ENCODE peak calls at places on chromosomes 1 and 21, in nine cellular contexts. E is RWPE1, T is esophagus muscularis mucosa, Y is cardiac muscle cell, I is AG09319, F is colonic mucosa, Q is Calu3, U is HL-60, S is astrocyte of the cerebellum. H is an unnamed sample.

GRCh38 chr1:23283660-23284602 is 60.2 kb downstream of the HNRNPR start:
- DNase-seq in I (no peak), T (no peak), S (no peak), Y (peak), Q (no peak), U (no peak), E (no peak), F (no peak), H (peak)

GRCh38 chr1:9257851-9258250 is 23.3 kb downstream of the H6PD start:
- DNase-seq in I (no peak), Y (no peak), U (no peak), E (no peak), T (no peak), Q (no peak), F (no peak), S (no peak), H (no peak)

GRCh38 chr1:235622933-235623790 is 26.4 kb downstream of the GNG4 start:
- DNase-seq in Y (no peak), I (no peak), F (peak), U (no peak), Q (no peak), E (no peak), S (no peak), T (no peak), H (no peak)

GRCh38 chr1:211653329-211653728 is 22.1 kb downstream of the NEK2 start:
- DNase-seq in S (no peak), Y (peak), Q (no peak), I (no peak), F (no peak), E (no peak), T (no peak), U (no peak), H (no peak)

GRCh38 chr1:30283199-30283962 is 440.0 kb downstream of the MATN1 start:
- DNase-seq in F (no peak), U (no peak), E (no peak), Y (peak), S (no peak), I (no peak), Q (no peak), T (peak), H (no peak)

GRCh38 chr1:74733616-74734484 is 898 bp downstream of the TYW3 start:
- DNase-seq in T (no peak), F (peak), I (no peak), E (peak), S (peak), Q (peak), U (peak), Y (peak), H (peak)

GRCh38 chr1:44778705-44779576 is 3.6 kb downstream of the RPS8 start:
- DNase-seq in I (no peak), T (no peak), Q (no peak), Y (no peak), F (no peak), S (no peak), U (no peak), E (no peak), H (no peak)

GRCh38 chr1:83756984-83757717 is 241.8 kb downstream of the TTLL7 start:
- DNase-seq in I (no peak), U (no peak), E (no peak), Y (no peak), T (no peak), F (no peak), Q (no peak), S (no peak), H (no peak)

GRCh38 chr1:85465099-85465790 is at the start of gene DDAH1:
- DNase-seq in F (peak), I (no peak), S (peak), T (peak), U (no peak), Q (peak), Y (peak), E (peak), H (no peak)

GRCh38 chr1:166933633-166934032 is 41.7 kb downstream of the ILDR2 start:
- DNase-seq in Y (no peak), F (no peak), U (no peak), S (no peak), I (no peak), Q (no peak), E (no peak), T (no peak), H (no peak)

GRCh38 chr1:234331511-234331910 is 41.7 kb upstream of the COA6 start:
- DNase-seq in T (peak), E (peak), I (no peak), Q (no peak), U (peak), F (no peak), S (no peak), Y (peak), H (no peak)

GRCh38 chr21:27371688-27372331 is 404.9 kb upstream of the ADAMTS5 start:
- DNase-seq in S (no peak), I (no peak), E (no peak), U (no peak), T (no peak), Q (no peak), F (no peak), Y (peak), H (no peak)

GRCh38 chr1:51288578-51288977 is 41.8 kb downstream of the TTC39A start:
- DNase-seq in Q (no peak), U (no peak), F (no peak), I (no peak), Y (no peak), S (no peak), T (no peak), E (no peak), H (no peak)

GRCh38 chr1:53431725-53432306 is 27.4 kb upstream of the DMRTB1 start:
- DNase-seq in Q (no peak), S (no peak), E (no peak), T (no peak), I (no peak), Y (no peak), U (no peak), F (no peak), H (no peak)

GRCh38 chr1:12501661-12502060 is 116.3 kb downstream of the DHRS3 start:
- DNase-seq in S (no peak), F (no peak), T (no peak), E (peak), Y (peak), Q (no peak), I (no peak), U (no peak), H (no peak)

GRCh38 chr1:42773420-42773819 is 6.4 kb downstream of the C1orf50 start:
- DNase-seq in I (no peak), Y (no peak), S (no peak), U (no peak), T (no peak), Q (no peak), F (no peak), E (no peak), H (no peak)
- TF ChIP-seq CTCF in I (no peak), Y (no peak), S (no peak), U (no peak), T (no peak), Q (no peak), F (no peak), E (no peak), H (no peak)

DNA sequence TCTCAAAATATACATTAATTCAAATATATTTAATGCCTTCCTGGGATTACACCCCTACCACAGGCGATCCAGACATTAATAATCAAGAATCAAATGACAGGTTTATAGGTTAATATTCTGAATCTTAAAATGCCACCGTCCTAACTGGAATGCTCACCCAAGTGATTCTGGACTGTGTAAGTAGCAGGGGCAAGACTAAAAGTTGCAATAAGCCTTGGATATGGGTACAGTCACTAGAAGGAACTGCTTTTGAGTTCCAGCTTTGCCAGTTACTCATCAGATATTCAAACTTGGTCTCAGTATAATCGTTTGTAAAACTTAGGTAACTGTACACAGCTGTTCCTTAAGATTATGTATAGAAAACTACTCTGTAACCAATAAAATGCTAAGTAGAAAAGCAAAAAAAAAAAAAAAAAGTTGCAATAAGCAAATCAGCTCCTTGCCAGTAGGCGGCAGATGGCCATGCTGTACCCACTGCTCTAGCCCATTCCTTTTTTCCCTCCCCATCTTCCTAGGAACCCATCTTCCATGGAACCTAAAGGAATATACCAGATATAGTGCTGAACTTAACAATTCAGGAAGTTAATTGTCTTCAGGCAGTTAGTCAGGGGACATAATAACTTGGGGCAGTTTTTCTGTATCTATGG is 10.5 kb downstream of the RO60 start:
- DNase-seq in Q (no peak), T (no peak), Y (peak), U (no peak), I (no peak), F (no peak), S (no peak), E (peak), H (no peak)
- TF ChIP-seq CTCF in Q (peak), T (no peak), Y (peak), U (no peak), I (peak), F (no peak), S (peak), E (no peak), H (peak)

DNA sequence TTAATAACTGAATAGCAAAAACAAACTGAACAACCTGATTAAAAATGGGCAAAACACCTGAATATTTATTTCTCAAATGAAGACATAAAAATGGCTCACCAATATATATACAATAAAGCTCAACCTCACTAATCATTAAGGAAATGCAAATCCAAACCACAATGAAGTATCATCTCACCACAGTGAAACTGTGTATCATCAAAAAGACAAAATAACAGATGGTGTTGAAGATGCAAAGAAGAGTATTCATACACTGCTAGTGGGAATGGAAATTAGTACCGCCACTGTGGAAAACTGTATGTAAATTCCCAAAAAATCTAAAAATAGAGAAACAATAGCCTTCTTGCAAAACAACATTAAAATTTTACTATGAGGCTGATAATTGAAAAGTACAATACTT is 1660.1 kb upstream of the B3GALT2 start:
- DNase-seq in U (no peak), T (no peak), I (no peak), Q (no peak), S (no peak), F (no peak), Y (no peak), E (no peak), H (no peak)
- TF ChIP-seq CTCF in U (no peak), T (no peak), I (no peak), Q (no peak), S (no peak), F (no peak), Y (no peak), E (no peak), H (no peak)

DNA sequence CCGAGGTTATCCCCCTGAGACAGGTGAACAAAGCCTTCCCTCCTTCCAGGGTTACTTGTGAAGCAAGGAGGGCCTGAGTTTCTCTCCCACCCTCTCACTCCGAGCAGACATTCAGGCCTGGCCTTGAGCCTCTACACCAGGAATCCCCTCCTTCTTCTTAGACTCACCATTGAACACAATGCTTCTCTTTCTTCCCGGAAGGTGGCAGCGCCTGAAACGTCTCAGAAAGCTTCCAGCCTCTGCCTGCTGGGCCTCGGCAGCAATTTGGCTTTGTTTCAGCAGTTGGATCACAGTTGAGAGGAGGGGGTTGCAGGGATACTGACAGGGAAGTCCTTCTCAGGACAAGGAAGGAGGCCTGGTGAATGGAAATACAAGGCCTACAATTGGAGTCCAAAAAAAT is 6.3 kb downstream of the CLDN8 start:
- DNase-seq in E (no peak), S (no peak), U (no peak), I (no peak), F (no peak), Y (peak), T (no peak), Q (no peak), H (no peak)
- TF ChIP-seq CTCF in E (no peak), S (no peak), U (no peak), I (no peak), F (no peak), Y (peak), T (no peak), Q (no peak), H (no peak)

DNA sequence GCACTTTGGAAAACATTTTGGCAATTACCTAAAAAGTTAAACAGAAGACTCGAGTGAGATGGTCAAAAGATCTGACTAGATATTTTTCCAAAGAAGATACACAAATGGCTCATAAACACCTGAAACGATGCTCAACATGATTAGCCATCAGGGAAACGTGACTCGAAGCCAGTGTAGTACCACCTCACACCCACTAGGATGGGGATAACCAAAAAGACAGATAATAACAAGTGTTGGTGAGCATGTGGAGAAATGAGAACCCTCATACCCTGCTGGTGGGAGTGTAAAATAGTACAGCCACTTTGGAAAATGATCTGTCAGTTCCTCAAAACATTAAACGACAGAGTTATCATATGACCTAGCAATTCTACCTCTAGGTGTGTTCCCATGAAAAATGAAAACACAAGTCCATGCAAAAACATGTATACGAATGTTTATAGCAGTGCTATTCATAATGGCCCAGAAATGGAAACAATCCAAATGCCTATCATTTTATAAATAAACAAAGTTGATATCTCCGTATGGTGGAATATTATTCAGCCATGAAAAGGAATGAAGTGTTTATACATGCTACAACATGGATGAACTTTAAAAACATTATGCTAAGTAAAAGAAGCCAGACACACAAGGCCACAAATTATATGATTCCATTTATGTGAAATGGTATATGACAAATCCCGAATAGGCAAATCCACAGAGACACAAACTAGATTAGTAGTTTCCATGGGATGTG is 625.2 kb downstream of the KIF26B start:
- DNase-seq in S (no peak), U (no peak), E (no peak), F (no peak), T (no peak), Q (no peak), Y (no peak), I (no peak), H (no peak)
- TF ChIP-seq CTCF in S (peak), U (no peak), E (no peak), F (no peak), T (no peak), Q (peak), Y (no peak), I (no peak), H (peak)

GRCh38 chr1:35544976-35545375 is 12.2 kb downstream of the KIAA0319L start:
- DNase-seq in S (no peak), I (no peak), Y (peak), Q (peak), T (no peak), F (no peak), E (peak), U (peak), H (no peak)
- TF ChIP-seq CTCF in S (peak), I (peak), Y (peak), Q (no peak), T (peak), F (no peak), E (no peak), U (peak), H (peak)

GRCh38 chr1:101971309-101971708 is 25.4 kb downstream of the OLFM3 start:
- DNase-seq in F (no peak), I (no peak), Y (no peak), E (no peak), S (no peak), T (no peak), Q (no peak), U (no peak), H (no peak)
- TF ChIP-seq CTCF in F (no peak), I (no peak), Y (no peak), E (no peak), S (no peak), T (no peak), Q (no peak), U (no peak), H (no peak)

H was measured in AG04450.